ENCODE peak calls at places on chromosomes 5 and 9, in five cellular contexts. Y is endothelial cell, C is pons, P is glomerular endothelial cell, A is germinal center. O is an unnamed sample.

GRCh38 chr5:171801-172331 is 19.4 kb upstream of the LRRC14B start:
- DNase-seq in C (no peak), A (no peak), P (no peak), Y (no peak), O (no peak)

GRCh38 chr9:132381966-132382541 is 24.6 kb downstream of the TTF1 start:
- DNase-seq in A (peak), P (no peak), C (peak), Y (no peak), O (no peak)

GRCh38 chr5:34584165-34584564 is 72.0 kb upstream of the RAI14 start:
- DNase-seq in A (no peak), Y (no peak), C (no peak), P (no peak), O (peak)

GRCh38 chr5:13831236-13831810 is 113.2 kb downstream of the DNAH5 start:
- DNase-seq in C (no peak), P (no peak), Y (no peak), A (no peak), O (no peak)

GRCh38 chr9:72526901-72527800 is 5.7 kb downstream of the TMC1 start:
- DNase-seq in Y (peak), P (peak), C (peak), A (no peak), O (no peak)

GRCh38 chr5:83472508-83473343 is 1.2 kb downstream of the VCAN start:
- DNase-seq in C (no peak), A (peak), P (no peak), Y (peak), O (peak)

GRCh38 chr5:179273441-179274145 is 71.7 kb downstream of the ADAMTS2 start:
- DNase-seq in C (no peak), A (no peak), Y (no peak), P (no peak), O (no peak)

GRCh38 chr5:33840927-33841547 is 50.8 kb downstream of the ADAMTS12 start:
- DNase-seq in P (no peak), C (no peak), A (no peak), Y (no peak), O (no peak)

GRCh38 chr5:169225830-169226356 is 75.0 kb downstream of the SLIT3 start:
- DNase-seq in P (no peak), C (no peak), Y (no peak), A (no peak), O (peak)

GRCh38 chr9:105419981-105420597 is 27.7 kb upstream of the FSD1L start:
- DNase-seq in C (peak), Y (no peak), P (no peak), A (no peak), O (no peak)

GRCh38 chr5:98454904-98455303 is 318.6 kb upstream of the RGMB start:
- DNase-seq in C (peak), Y (no peak), A (no peak), P (peak), O (no peak)

GRCh38 chr5:27568811-27569210 is 530.4 kb upstream of the CDH9 start:
- DNase-seq in C (no peak), Y (no peak), P (no peak), A (no peak), O (no peak)

GRCh38 chr5:3127423-3127911 is 376.0 kb upstream of the IRX2 start:
- DNase-seq in A (no peak), C (no peak), P (no peak), Y (no peak), O (no peak)

GRCh38 chr9:129983891-129984290 is 59.1 kb downstream of the FNBP1 start:
- DNase-seq in A (no peak), C (no peak), P (no peak), Y (no peak), O (no peak)

GRCh38 chr9:38681747-38682227 is 38.1 kb downstream of the FAM240B start:
- DNase-seq in P (no peak), C (no peak), Y (no peak), A (no peak), O (no peak)

GRCh38 chr5:137566118-137566541 is 67.0 kb upstream of the SPOCK1 start:
- DNase-seq in C (no peak), P (no peak), A (no peak), Y (no peak), O (no peak)

GRCh38 chr5:152124413-152125082 is 199.9 kb upstream of the GLRA1 start:
- DNase-seq in C (no peak), P (no peak), Y (no peak), A (no peak), O (no peak)